ENCODE peak calls at places on chromosomes 2 and 18, in six cellular contexts. One of them, this sample, is unnamed.

GRCh38 chr2:15112216-15112615 is 448.9 kb downstream of the NBAS start:
- DNase-seq in erythroblast: peak
- DNase-seq in thyroid gland: no peak
- DNase-seq in heart left ventricle: no peak
- DNase-seq in uterus: no peak
- DNase-seq in Peyer's patch: no peak
- DNase-seq in this sample: no peak

GRCh38 chr2:188870289-188870688 is 103.9 kb upstream of the COL3A1 start:
- DNase-seq in erythroblast: no peak
- DNase-seq in thyroid gland: no peak
- DNase-seq in heart left ventricle: no peak
- DNase-seq in uterus: no peak
- DNase-seq in Peyer's patch: no peak
- DNase-seq in this sample: no peak

GRCh38 chr2:54636425-54637139 is 86.9 kb upstream of the EML6 start:
- DNase-seq in erythroblast: no peak
- DNase-seq in thyroid gland: peak
- DNase-seq in heart left ventricle: no peak
- DNase-seq in uterus: no peak
- DNase-seq in Peyer's patch: no peak
- DNase-seq in this sample: no peak

GRCh38 chr18:63137999-63138448 is 181.5 kb downstream of the BCL2 start:
- DNase-seq in erythroblast: no peak
- DNase-seq in thyroid gland: no peak
- DNase-seq in heart left ventricle: peak
- DNase-seq in uterus: no peak
- DNase-seq in Peyer's patch: no peak
- DNase-seq in this sample: no peak

GRCh38 chr2:37585982-37586621 is 85.3 kb downstream of the CDC42EP3 start:
- DNase-seq in erythroblast: no peak
- DNase-seq in thyroid gland: no peak
- DNase-seq in heart left ventricle: no peak
- DNase-seq in uterus: peak
- DNase-seq in Peyer's patch: no peak
- DNase-seq in this sample: no peak

GRCh38 chr2:150188177-150188576 is 299.3 kb downstream of the RND3 start:
- DNase-seq in erythroblast: no peak
- DNase-seq in thyroid gland: no peak
- DNase-seq in heart left ventricle: no peak
- DNase-seq in uterus: no peak
- DNase-seq in Peyer's patch: no peak
- DNase-seq in this sample: no peak

GRCh38 chr2:176527141-176527901 is 258.1 kb downstream of the MTX2 start:
- DNase-seq in erythroblast: no peak
- DNase-seq in thyroid gland: no peak
- DNase-seq in heart left ventricle: peak
- DNase-seq in uterus: no peak
- DNase-seq in Peyer's patch: no peak
- DNase-seq in this sample: no peak

GRCh38 chr18:33579147-33579867 is 1.3 kb downstream of the ASXL3 start:
- DNase-seq in erythroblast: no peak
- DNase-seq in thyroid gland: no peak
- DNase-seq in heart left ventricle: no peak
- DNase-seq in uterus: no peak
- DNase-seq in Peyer's patch: no peak
- DNase-seq in this sample: no peak

GRCh38 chr2:168424112-168424951 is 31.7 kb upstream of the CERS6 start:
- DNase-seq in erythroblast: no peak
- DNase-seq in thyroid gland: no peak
- DNase-seq in heart left ventricle: no peak
- DNase-seq in uterus: no peak
- DNase-seq in Peyer's patch: no peak
- DNase-seq in this sample: no peak

GRCh38 chr2:112121682-112122254 is 16.4 kb upstream of the FBLN7 start:
- DNase-seq in erythroblast: peak
- DNase-seq in thyroid gland: peak
- DNase-seq in heart left ventricle: no peak
- DNase-seq in uterus: no peak
- DNase-seq in Peyer's patch: no peak
- DNase-seq in this sample: peak

GRCh38 chr2:111120253-111121027 is at the start of gene BCL2L11:
- DNase-seq in erythroblast: peak
- DNase-seq in thyroid gland: peak
- DNase-seq in heart left ventricle: peak
- DNase-seq in uterus: peak
- DNase-seq in Peyer's patch: peak
- DNase-seq in this sample: peak

GRCh38 chr2:83972123-83972522 is 487.0 kb downstream of the SUCLG1 start:
- DNase-seq in erythroblast: no peak
- DNase-seq in thyroid gland: no peak
- DNase-seq in heart left ventricle: no peak
- DNase-seq in uterus: no peak
- DNase-seq in Peyer's patch: no peak
- DNase-seq in this sample: no peak

GRCh38 chr18:8813621-8814020 is 108.3 kb downstream of the MTCL1 start:
- DNase-seq in erythroblast: no peak
- DNase-seq in thyroid gland: no peak
- DNase-seq in heart left ventricle: no peak
- DNase-seq in uterus: no peak
- DNase-seq in Peyer's patch: no peak
- DNase-seq in this sample: no peak

GRCh38 chr2:39942970-39943369 is 163.9 kb upstream of the THUMPD2 start:
- DNase-seq in erythroblast: no peak
- DNase-seq in thyroid gland: no peak
- DNase-seq in heart left ventricle: no peak
- DNase-seq in uterus: no peak
- DNase-seq in Peyer's patch: no peak
- DNase-seq in this sample: no peak

GRCh38 chr2:163736433-163737168 is 793 bp upstream of the FIGN start:
- DNase-seq in erythroblast: no peak
- DNase-seq in thyroid gland: peak
- DNase-seq in heart left ventricle: peak
- DNase-seq in uterus: peak
- DNase-seq in Peyer's patch: peak
- DNase-seq in this sample: peak

GRCh38 chr18:9290171-9290570 is 44.4 kb upstream of the TWSG1 start:
- DNase-seq in erythroblast: no peak
- DNase-seq in thyroid gland: no peak
- DNase-seq in heart left ventricle: no peak
- DNase-seq in uterus: no peak
- DNase-seq in Peyer's patch: no peak
- DNase-seq in this sample: no peak

GRCh38 chr18:70490008-70490933 is 201.4 kb downstream of the SOCS6 start:
- DNase-seq in erythroblast: peak
- DNase-seq in thyroid gland: peak
- DNase-seq in heart left ventricle: no peak
- DNase-seq in uterus: no peak
- DNase-seq in Peyer's patch: no peak
- DNase-seq in this sample: peak

GRCh38 chr18:37065221-37065620 is 236.3 kb downstream of the KIAA1328 start:
- DNase-seq in erythroblast: no peak
- DNase-seq in thyroid gland: no peak
- DNase-seq in heart left ventricle: no peak
- DNase-seq in uterus: no peak
- DNase-seq in Peyer's patch: no peak
- DNase-seq in this sample: no peak

GRCh38 chr18:45895339-45895738 is 69.9 kb downstream of the SIGLEC15 start:
- DNase-seq in erythroblast: no peak
- DNase-seq in thyroid gland: no peak
- DNase-seq in heart left ventricle: no peak
- DNase-seq in uterus: no peak
- DNase-seq in Peyer's patch: no peak
- DNase-seq in this sample: no peak

GRCh38 chr2:11829947-11830707 is 83.7 kb downstream of the LPIN1 start:
- DNase-seq in erythroblast: peak
- DNase-seq in thyroid gland: peak
- DNase-seq in heart left ventricle: peak
- DNase-seq in uterus: peak
- DNase-seq in Peyer's patch: no peak
- DNase-seq in this sample: peak

GRCh38 chr18:59049726-59050660 is 89.7 kb upstream of the SEC11C start:
- DNase-seq in erythroblast: no peak
- DNase-seq in thyroid gland: no peak
- DNase-seq in heart left ventricle: no peak
- DNase-seq in uterus: no peak
- DNase-seq in Peyer's patch: no peak
- DNase-seq in this sample: no peak

GRCh38 chr2:65402339-65402738 is 30.1 kb downstream of the SPRED2 start:
- DNase-seq in erythroblast: no peak
- DNase-seq in thyroid gland: no peak
- DNase-seq in heart left ventricle: no peak
- DNase-seq in uterus: no peak
- DNase-seq in Peyer's patch: no peak
- DNase-seq in this sample: no peak

GRCh38 chr18:54946149-54946581 is 13.1 kb downstream of the CCDC68 start:
- DNase-seq in erythroblast: peak
- DNase-seq in thyroid gland: no peak
- DNase-seq in heart left ventricle: peak
- DNase-seq in uterus: no peak
- DNase-seq in Peyer's patch: peak
- DNase-seq in this sample: no peak

GRCh38 chr2:201408931-201409330 is 42.3 kb downstream of the TRAK2 start:
- DNase-seq in erythroblast: no peak
- DNase-seq in thyroid gland: no peak
- DNase-seq in heart left ventricle: no peak
- DNase-seq in uterus: no peak
- DNase-seq in Peyer's patch: no peak
- DNase-seq in this sample: no peak

GRCh38 chr2:135876066-135876711 is at the start of gene MCM6:
- DNase-seq in erythroblast: peak
- DNase-seq in thyroid gland: peak
- DNase-seq in heart left ventricle: peak
- DNase-seq in uterus: peak
- DNase-seq in Peyer's patch: peak
- DNase-seq in this sample: peak
- TF ChIP-seq POLR2A in erythroblast: peak
- TF ChIP-seq POLR2A in thyroid gland: no peak
- TF ChIP-seq POLR2A in heart left ventricle: no peak
- TF ChIP-seq POLR2A in uterus: peak
- TF ChIP-seq POLR2A in Peyer's patch: peak
- TF ChIP-seq POLR2A in this sample: no peak

GRCh38 chr18:48951448-48952286 is 902 bp upstream of the SMAD7 start:
- DNase-seq in erythroblast: peak
- DNase-seq in thyroid gland: peak
- DNase-seq in heart left ventricle: peak
- DNase-seq in uterus: peak
- DNase-seq in Peyer's patch: peak
- DNase-seq in this sample: peak
- TF ChIP-seq POLR2A in erythroblast: no peak
- TF ChIP-seq POLR2A in thyroid gland: peak
- TF ChIP-seq POLR2A in heart left ventricle: no peak
- TF ChIP-seq POLR2A in uterus: peak
- TF ChIP-seq POLR2A in Peyer's patch: peak
- TF ChIP-seq POLR2A in this sample: no peak

GRCh38 chr2:178112202-178113152 is at the start of gene RBM45:
- DNase-seq in erythroblast: peak
- DNase-seq in thyroid gland: peak
- DNase-seq in heart left ventricle: peak
- DNase-seq in uterus: peak
- DNase-seq in Peyer's patch: peak
- DNase-seq in this sample: peak
- TF ChIP-seq POLR2A in erythroblast: peak
- TF ChIP-seq POLR2A in thyroid gland: no peak
- TF ChIP-seq POLR2A in heart left ventricle: no peak
- TF ChIP-seq POLR2A in uterus: no peak
- TF ChIP-seq POLR2A in Peyer's patch: peak
- TF ChIP-seq POLR2A in this sample: no peak

GRCh38 chr18:2513616-2514015 is 57.7 kb downstream of the METTL4 start:
- DNase-seq in erythroblast: no peak
- DNase-seq in thyroid gland: no peak
- DNase-seq in heart left ventricle: no peak
- DNase-seq in uterus: no peak
- DNase-seq in Peyer's patch: no peak
- DNase-seq in this sample: no peak

GRCh38 chr18:2512059-2512458 is 59.2 kb downstream of the METTL4 start:
- DNase-seq in erythroblast: no peak
- DNase-seq in thyroid gland: no peak
- DNase-seq in heart left ventricle: no peak
- DNase-seq in uterus: no peak
- DNase-seq in Peyer's patch: no peak
- DNase-seq in this sample: no peak

GRCh38 chr18:2518473-2518872 is 52.8 kb downstream of the METTL4 start:
- DNase-seq in erythroblast: peak
- DNase-seq in thyroid gland: no peak
- DNase-seq in heart left ventricle: no peak
- DNase-seq in uterus: no peak
- DNase-seq in Peyer's patch: no peak
- DNase-seq in this sample: no peak

GRCh38 chr18:2515408-2515807 is 55.9 kb downstream of the METTL4 start:
- DNase-seq in erythroblast: no peak
- DNase-seq in thyroid gland: no peak
- DNase-seq in heart left ventricle: no peak
- DNase-seq in uterus: no peak
- DNase-seq in Peyer's patch: no peak
- DNase-seq in this sample: no peak

GRCh38 chr18:2515908-2516625 is 55.2 kb downstream of the METTL4 start:
- DNase-seq in erythroblast: no peak
- DNase-seq in thyroid gland: no peak
- DNase-seq in heart left ventricle: no peak
- DNase-seq in uterus: no peak
- DNase-seq in Peyer's patch: no peak
- DNase-seq in this sample: no peak
- TF ChIP-seq POLR2A in erythroblast: no peak
- TF ChIP-seq POLR2A in thyroid gland: no peak
- TF ChIP-seq POLR2A in heart left ventricle: no peak
- TF ChIP-seq POLR2A in uterus: no peak
- TF ChIP-seq POLR2A in Peyer's patch: no peak
- TF ChIP-seq POLR2A in this sample: no peak

GRCh38 chr2:141513853-141514252 is 617.0 kb downstream of the LRP1B start:
- DNase-seq in erythroblast: no peak
- DNase-seq in thyroid gland: no peak
- DNase-seq in heart left ventricle: no peak
- DNase-seq in uterus: no peak
- DNase-seq in Peyer's patch: no peak
- DNase-seq in this sample: no peak
- TF ChIP-seq POLR2A in erythroblast: no peak
- TF ChIP-seq POLR2A in thyroid gland: no peak
- TF ChIP-seq POLR2A in heart left ventricle: no peak
- TF ChIP-seq POLR2A in uterus: no peak
- TF ChIP-seq POLR2A in Peyer's patch: no peak
- TF ChIP-seq POLR2A in this sample: no peak